ENCODE peak calls at places on chromosome 1, in five cellular contexts. X is A673; M is stomach; T is CD4-positive, alpha-beta memory T cell; Z is heart left ventricle. J is an unnamed sample.

GRCh38 chr1:68229927-68230812 is 2.2 kb downstream of the WLS start:
- DNase-seq in Z (no peak), X (peak), T (no peak), M (no peak), J (no peak)

GRCh38 chr1:61491497-61491896 is 233.4 kb downstream of the TM2D1 start:
- DNase-seq in X (no peak), M (no peak), Z (no peak), T (no peak), J (no peak)

GRCh38 chr1:54273092-54273836 is 73.3 kb downstream of the MRPL37 start:
- DNase-seq in T (no peak), M (peak), X (peak), Z (peak), J (no peak)

GRCh38 chr1:239997515-239998311 is 94.0 kb upstream of the FMN2 start:
- DNase-seq in Z (no peak), T (no peak), X (no peak), M (no peak), J (no peak)

GRCh38 chr1:228345201-228345930 is 61.3 kb downstream of the TRIM11 start:
- DNase-seq in Z (peak), X (no peak), T (no peak), M (no peak), J (no peak)

GRCh38 chr1:152906023-152906565 is 2.3 kb upstream of the IVL start:
- DNase-seq in T (no peak), M (no peak), X (no peak), Z (no peak), J (no peak)

GRCh38 chr1:8873506-8874229 is 4.8 kb downstream of the ENO1 start:
- DNase-seq in T (no peak), Z (peak), X (peak), M (peak), J (peak)

GRCh38 chr1:27348861-27349783 is 7.3 kb downstream of the SYTL1 start:
- DNase-seq in T (no peak), Z (no peak), M (peak), X (peak), J (no peak)

GRCh38 chr1:159959451-159959850 is 5.4 kb upstream of the SLAMF9 start:
- DNase-seq in X (no peak), Z (no peak), T (no peak), M (no peak), J (no peak)

GRCh38 chr1:198650506-198650905 is 11.7 kb downstream of the PTPRC start:
- DNase-seq in M (no peak), T (no peak), Z (no peak), X (no peak), J (no peak)

GRCh38 chr1:198651685-198652400 is 13.0 kb downstream of the PTPRC start:
- DNase-seq in Z (no peak), M (no peak), X (no peak), T (no peak), J (no peak)

GRCh38 chr1:198648584-198648983 is 9.7 kb downstream of the PTPRC start:
- DNase-seq in T (no peak), M (no peak), X (no peak), Z (no peak), J (no peak)

GRCh38 chr1:198647055-198647454 is 8.2 kb downstream of the PTPRC start:
- DNase-seq in M (no peak), T (no peak), Z (no peak), X (no peak), J (no peak)

GRCh38 chr1:198649598-198650338 is 10.9 kb downstream of the PTPRC start:
- DNase-seq in M (no peak), T (no peak), Z (no peak), X (no peak), J (no peak)
- H3K27ac ChIP-seq in M (no peak), T (peak), Z (no peak), X (no peak), J (peak)

GRCh38 chr1:42178249-42178648 is 13.7 kb upstream of the GUCA2A start:
- DNase-seq in X (no peak), Z (peak), T (no peak), M (no peak), J (no peak)
- H3K27ac ChIP-seq in X (no peak), Z (no peak), T (no peak), M (no peak), J (no peak)

GRCh38 chr1:94799201-94799600 is 21.0 kb upstream of the SLC44A3 start:
- DNase-seq in T (no peak), Z (no peak), X (no peak), M (no peak), J (no peak)
- H3K27ac ChIP-seq in T (no peak), Z (no peak), X (no peak), M (no peak), J (no peak)

GRCh38 chr1:113153116-113153803 is 80.3 kb downstream of the LRIG2 start:
- DNase-seq in X (no peak), T (no peak), M (no peak), Z (no peak), J (no peak)
- H3K27ac ChIP-seq in X (no peak), T (no peak), M (no peak), Z (no peak), J (no peak)

GRCh38 chr1:205441716-205442050 is 14.2 kb downstream of the BLACAT1 start:
- DNase-seq in X (no peak), Z (no peak), T (no peak), M (no peak), J (no peak)
- H3K27ac ChIP-seq in X (peak), Z (no peak), T (peak), M (peak), J (no peak)

GRCh38 chr1:241706257-241706656 is 54.2 kb downstream of the WDR64 start:
- DNase-seq in T (no peak), M (no peak), X (no peak), Z (no peak), J (no peak)
- H3K27ac ChIP-seq in T (no peak), M (no peak), X (no peak), Z (no peak), J (no peak)

GRCh38 chr1:33407339-33407738 is 23.6 kb downstream of the PHC2 start:
- DNase-seq in T (no peak), X (no peak), M (no peak), Z (no peak), J (no peak)

GRCh38 chr1:33407750-33408436 is 23.0 kb downstream of the PHC2 start:
- DNase-seq in X (no peak), T (no peak), M (no peak), Z (no peak), J (no peak)

GRCh38 chr1:33414879-33415278 is 16.0 kb downstream of the PHC2 start:
- DNase-seq in X (no peak), Z (no peak), T (no peak), M (no peak), J (no peak)

DNA sequence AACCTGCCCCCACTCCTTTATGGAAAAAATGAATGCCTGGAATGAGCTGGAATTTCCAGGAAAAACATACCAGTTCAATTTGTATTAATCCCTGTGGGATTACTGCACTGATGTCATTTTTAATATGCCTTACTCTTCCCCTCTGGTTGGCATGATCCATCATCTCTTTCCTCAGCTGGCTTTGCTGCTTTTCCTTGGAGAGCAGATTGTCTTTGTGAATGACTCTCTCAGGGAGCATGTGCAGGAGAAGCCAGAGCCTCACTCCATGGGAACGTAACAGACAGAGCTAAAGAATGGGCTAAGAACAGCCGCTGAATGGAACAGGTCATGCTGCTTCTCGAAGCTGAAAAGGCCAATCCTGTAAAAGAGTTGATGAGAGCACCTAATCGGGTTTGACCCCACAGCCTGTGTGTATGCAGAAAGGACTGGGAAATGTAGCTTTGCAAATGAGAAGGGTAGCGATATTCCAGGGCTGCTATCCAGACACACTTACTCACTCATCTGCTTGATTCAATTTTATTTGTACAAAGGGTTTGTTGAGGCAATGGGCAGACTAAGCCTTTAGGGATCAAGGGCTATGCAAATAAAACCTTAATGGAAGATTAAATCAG is 20.7 kb downstream of the PHC2 start:
- DNase-seq in T (no peak), X (no peak), Z (peak), M (no peak), J (no peak)
- H3K27ac ChIP-seq in T (no peak), X (no peak), Z (peak), M (peak), J (no peak)

DNA sequence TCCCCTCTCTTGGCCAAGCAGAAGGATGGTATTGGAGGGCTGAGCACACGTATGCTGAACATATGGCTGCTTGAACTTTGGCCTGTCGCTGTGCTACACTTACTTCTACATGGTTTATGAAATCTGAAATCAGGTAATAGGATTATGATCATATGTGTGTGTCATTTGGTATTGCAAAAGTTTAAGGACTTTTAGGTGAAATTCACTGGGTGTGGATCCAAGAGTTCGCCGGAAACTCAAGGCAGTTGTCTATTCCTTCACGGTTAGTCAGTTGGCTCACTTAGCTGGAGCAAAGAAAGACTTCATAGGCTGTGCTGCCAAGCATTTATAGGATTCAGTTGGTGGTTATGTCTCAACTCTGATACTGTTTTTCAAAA is 918 bp downstream of the UAP1 start:
- DNase-seq in Z (no peak), X (peak), M (no peak), T (no peak), J (no peak)
- H3K27ac ChIP-seq in Z (peak), X (peak), M (peak), T (peak), J (no peak)

DNA sequence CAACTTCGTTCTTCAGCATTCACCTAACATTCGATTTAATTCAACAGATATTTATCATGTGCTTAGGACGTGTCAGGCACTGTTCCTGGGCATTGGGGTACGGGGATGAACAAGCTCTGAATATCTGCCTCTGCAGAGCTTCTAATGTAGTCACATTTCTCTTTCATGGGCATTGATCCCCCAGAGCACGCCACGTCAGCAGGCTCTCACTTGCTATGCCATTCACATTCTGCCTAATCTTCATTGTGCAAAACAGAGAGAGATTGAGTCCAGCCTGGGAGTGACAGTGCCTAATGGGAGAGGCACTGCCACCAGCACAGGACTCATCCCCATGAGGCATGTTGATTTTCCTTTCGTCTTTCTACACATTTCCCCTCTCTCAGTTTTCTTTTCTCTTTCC is 196.1 kb downstream of the TOMM20 start:
- DNase-seq in X (no peak), M (no peak), T (no peak), Z (no peak), J (no peak)
- H3K27ac ChIP-seq in X (no peak), M (no peak), T (no peak), Z (no peak), J (no peak)

GRCh38 chr1:25040122-25040685 is 110.1 kb upstream of the RUNX3 start:
- DNase-seq in T (no peak), X (no peak), Z (no peak), M (no peak), J (no peak)
- H3K27ac ChIP-seq in T (no peak), X (no peak), Z (no peak), M (no peak), J (no peak)

J was measured in CD4-positive, alpha-beta T cell.